ENCODE peak calls at places on chromosomes 13 and 19, in seven cellular contexts. One of them, this sample, is unnamed.

GRCh38 chr13:25062479-25062878 is 33.5 kb upstream of the PABPC3 start:
- DNase-seq in adrenal gland: no peak
- DNase-seq in HT1080: no peak
- DNase-seq in SJCRH30: no peak
- DNase-seq in amniotic stem cell: no peak
- DNase-seq in uterus: no peak
- DNase-seq in SW 1271: no peak
- DNase-seq in this sample: no peak

GRCh38 chr19:40691421-40692211 is 1.2 kb upstream of the NUMBL start:
- DNase-seq in adrenal gland: no peak
- DNase-seq in HT1080: no peak
- DNase-seq in SJCRH30: no peak
- DNase-seq in amniotic stem cell: no peak
- DNase-seq in uterus: peak
- DNase-seq in SW 1271: no peak
- DNase-seq in this sample: no peak

GRCh38 chr19:19551862-19552192 is 13.8 kb downstream of the CILP2 start:
- DNase-seq in adrenal gland: no peak
- DNase-seq in HT1080: no peak
- DNase-seq in SJCRH30: peak
- DNase-seq in amniotic stem cell: no peak
- DNase-seq in uterus: no peak
- DNase-seq in SW 1271: no peak
- DNase-seq in this sample: no peak

GRCh38 chr19:16736709-16737108 is 17.1 kb downstream of the NWD1 start:
- DNase-seq in adrenal gland: no peak
- DNase-seq in HT1080: no peak
- DNase-seq in SJCRH30: peak
- DNase-seq in amniotic stem cell: no peak
- DNase-seq in uterus: no peak
- DNase-seq in SW 1271: no peak
- DNase-seq in this sample: no peak

GRCh38 chr19:16447015-16447384 is 24.8 kb downstream of the EPS15L1 start:
- DNase-seq in adrenal gland: peak
- DNase-seq in HT1080: peak
- DNase-seq in SJCRH30: no peak
- DNase-seq in amniotic stem cell: peak
- DNase-seq in uterus: peak
- DNase-seq in SW 1271: no peak
- DNase-seq in this sample: peak

GRCh38 chr13:76210262-76210661 is 574.1 kb downstream of the LMO7 start:
- DNase-seq in adrenal gland: no peak
- DNase-seq in HT1080: peak
- DNase-seq in SJCRH30: no peak
- DNase-seq in amniotic stem cell: no peak
- DNase-seq in uterus: no peak
- DNase-seq in SW 1271: no peak
- DNase-seq in this sample: no peak

GRCh38 chr19:4310247-4311121 is 6.1 kb downstream of the FSD1 start:
- DNase-seq in adrenal gland: peak
- DNase-seq in HT1080: no peak
- DNase-seq in SJCRH30: peak
- DNase-seq in amniotic stem cell: no peak
- DNase-seq in uterus: no peak
- DNase-seq in SW 1271: no peak
- DNase-seq in this sample: no peak

GRCh38 chr19:7973883-7974282 is 30.4 kb upstream of the TIMM44 start:
- DNase-seq in adrenal gland: no peak
- DNase-seq in HT1080: no peak
- DNase-seq in SJCRH30: no peak
- DNase-seq in amniotic stem cell: no peak
- DNase-seq in uterus: no peak
- DNase-seq in SW 1271: no peak
- DNase-seq in this sample: no peak

GRCh38 chr19:48424694-48425219 is 21.0 kb upstream of the GRWD1 start:
- DNase-seq in adrenal gland: no peak
- DNase-seq in HT1080: peak
- DNase-seq in SJCRH30: peak
- DNase-seq in amniotic stem cell: no peak
- DNase-seq in uterus: no peak
- DNase-seq in SW 1271: no peak
- DNase-seq in this sample: no peak

GRCh38 chr19:15995536-15995935 is 46.7 kb downstream of the OR10H4 start:
- DNase-seq in adrenal gland: no peak
- DNase-seq in HT1080: no peak
- DNase-seq in SJCRH30: no peak
- DNase-seq in amniotic stem cell: no peak
- DNase-seq in uterus: no peak
- DNase-seq in SW 1271: no peak
- DNase-seq in this sample: no peak

GRCh38 chr19:47363758-47364529 is 14.8 kb downstream of the DHX34 start:
- DNase-seq in adrenal gland: no peak
- DNase-seq in HT1080: peak
- DNase-seq in SJCRH30: no peak
- DNase-seq in amniotic stem cell: no peak
- DNase-seq in uterus: no peak
- DNase-seq in SW 1271: no peak
- DNase-seq in this sample: no peak

GRCh38 chr13:113895436-113895835 is 31.6 kb upstream of the GAS6 start:
- DNase-seq in adrenal gland: no peak
- DNase-seq in HT1080: no peak
- DNase-seq in SJCRH30: no peak
- DNase-seq in amniotic stem cell: no peak
- DNase-seq in uterus: no peak
- DNase-seq in SW 1271: no peak
- DNase-seq in this sample: no peak

GRCh38 chr19:33434886-33435705 is 61.6 kb downstream of the CEBPG start:
- DNase-seq in adrenal gland: no peak
- DNase-seq in HT1080: peak
- DNase-seq in SJCRH30: peak
- DNase-seq in amniotic stem cell: peak
- DNase-seq in uterus: no peak
- DNase-seq in SW 1271: no peak
- DNase-seq in this sample: no peak